ENCODE peak calls at places on chromosomes 7 and 10, in nine cellular contexts. R is neural progenitor cell, Z is spleen, O is prostate gland, V is A549, K is AG04450, C is ascending aorta, M is fibroblast of lung, S is Peyer's patch. N is an unnamed sample. For H3K9me3, the result is how much of the 10 kb centered on the place peaks cover.

GRCh38 chr7:155764432-155764798 is 47.8 kb downstream of the SHH start:
- DNase-seq in R (no peak), Z (no peak), O (no peak), V (no peak), K (no peak), C (no peak), M (no peak), S (no peak), N (no peak)

GRCh38 chr10:132168571-132169030 is 18.1 kb upstream of the DPYSL4 start:
- DNase-seq in R (no peak), Z (no peak), O (no peak), V (no peak), K (no peak), C (no peak), M (no peak), S (no peak), N (no peak)

GRCh38 chr7:1710936-1711335 is 40.9 kb downstream of the ELFN1 start:
- DNase-seq in R (no peak), Z (peak), O (no peak), V (no peak), K (no peak), C (no peak), M (no peak), S (peak), N (no peak)

GRCh38 chr7:98945852-98946251 is 67.5 kb downstream of the TRRAP start:
- DNase-seq in R (no peak), Z (no peak), O (no peak), V (no peak), K (no peak), C (no peak), M (no peak), S (no peak), N (no peak)

GRCh38 chr7:155483868-155484325 is 26.0 kb downstream of the EN2 start:
- DNase-seq in R (no peak), Z (no peak), O (no peak), V (no peak), K (no peak), C (peak), M (no peak), S (no peak), N (no peak)

GRCh38 chr10:24695452-24695851 is 28.2 kb downstream of the ARHGAP21 start:
- DNase-seq in R (no peak), Z (no peak), O (no peak), V (no peak), K (no peak), C (no peak), M (no peak), S (no peak), N (no peak)

GRCh38 chr10:102230264-102230860 is 4.3 kb downstream of the ELOVL3 start:
- DNase-seq in R (peak), Z (peak), O (peak), V (peak), K (no peak), C (peak), M (peak), S (peak), N (peak)

GRCh38 chr10:97149065-97149680 is 36.6 kb downstream of the SLIT1 start:
- DNase-seq in R (peak), Z (no peak), O (no peak), V (no peak), K (no peak), C (no peak), M (no peak), S (no peak), N (peak)

GRCh38 chr10:113252650-113253560 is 299.9 kb upstream of the HABP2 start:
- DNase-seq in R (peak), Z (no peak), O (no peak), V (no peak), K (no peak), C (peak), M (no peak), S (no peak), N (no peak)

GRCh38 chr10:71623986-71624291 is 95.6 kb downstream of the C10orf105 start:
- DNase-seq in R (peak), Z (no peak), O (no peak), V (no peak), K (no peak), C (no peak), M (no peak), S (no peak), N (no peak)

GRCh38 chr7:154783281-154783909 is 219.5 kb downstream of the PAXIP1 start:
- DNase-seq in R (no peak), Z (no peak), O (no peak), V (no peak), K (no peak), C (no peak), M (no peak), S (no peak), N (no peak)

GRCh38 chr7:47511698-47512370 is 70.1 kb downstream of the TNS3 start:
- DNase-seq in R (no peak), Z (peak), O (no peak), V (no peak), K (no peak), C (no peak), M (no peak), S (no peak), N (no peak)

GRCh38 chr10:126525326-126525725 is 137.0 kb upstream of the ADAM12 start:
- DNase-seq in R (peak), Z (no peak), O (no peak), V (no peak), K (no peak), C (no peak), M (no peak), S (no peak), N (no peak)

GRCh38 chr7:37558320-37558719 is 109.7 kb upstream of the ELMO1 start:
- DNase-seq in R (no peak), Z (no peak), O (no peak), V (no peak), K (no peak), C (no peak), M (no peak), S (no peak), N (no peak)

GRCh38 chr7:102273749-102274712 is 12.6 kb upstream of the SH2B2 start:
- DNase-seq in R (no peak), Z (no peak), O (no peak), V (peak), K (peak), C (no peak), M (peak), S (peak), N (no peak)

GRCh38 chr10:58781873-58782488 is 269.3 kb downstream of the BICC1 start:
- DNase-seq in R (peak), Z (no peak), O (peak), V (peak), K (no peak), C (no peak), M (peak), S (no peak), N (peak)

GRCh38 chr10:124436191-124436638 is 13.6 kb downstream of the NKX1-2 start:
- DNase-seq in R (no peak), Z (no peak), O (no peak), V (no peak), K (no peak), C (no peak), M (peak), S (no peak), N (peak)

GRCh38 chr10:82136103-82136502 is 261.1 kb downstream of the NRG3 start:
- DNase-seq in R (no peak), Z (no peak), O (no peak), V (no peak), K (no peak), C (no peak), M (no peak), S (no peak), N (no peak)
- H3K9me3 ChIP-seq in R (under half), Z (under half), O (under half), V (under half), K (under half), C (under half), M (under half), S (under half), N (under half)

GRCh38 chr10:21534611-21535493 is 820 bp downstream of the MLLT10 start:
- DNase-seq in R (peak), Z (peak), O (peak), V (peak), K (no peak), C (peak), M (peak), S (peak), N (peak)
- H3K4me3 ChIP-seq in R (peak), Z (peak), O (peak), V (peak), K (peak), C (peak), M (peak), S (peak), N (peak)

DNA sequence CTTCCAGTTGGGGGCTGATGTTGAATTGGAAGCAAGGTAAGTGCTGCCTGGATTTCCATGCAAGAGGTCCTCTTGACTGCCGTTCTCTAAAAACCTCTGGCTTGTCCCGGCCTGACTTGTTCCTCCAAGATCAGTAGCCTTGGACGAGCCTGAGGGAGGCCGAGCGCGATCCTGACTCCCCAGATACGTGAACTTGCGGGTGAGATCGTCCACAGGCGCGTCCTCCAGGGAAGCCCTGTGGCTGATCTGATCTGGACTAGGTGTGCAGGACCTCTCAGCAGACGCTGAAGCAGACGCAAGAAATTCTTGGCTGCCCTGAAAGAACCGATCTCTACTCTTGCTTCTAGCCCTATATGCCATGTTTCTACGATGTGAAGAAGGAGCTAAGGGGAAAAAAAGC is 29.7 kb downstream of the ZC3HAV1 start:
- DNase-seq in R (no peak), Z (no peak), O (no peak), V (no peak), K (no peak), C (no peak), M (no peak), S (no peak), N (no peak)
- TF ChIP-seq CTCF in R (no peak), Z (no peak), O (no peak), V (no peak), K (no peak), C (no peak), M (no peak), S (no peak), N (no peak)

DNA sequence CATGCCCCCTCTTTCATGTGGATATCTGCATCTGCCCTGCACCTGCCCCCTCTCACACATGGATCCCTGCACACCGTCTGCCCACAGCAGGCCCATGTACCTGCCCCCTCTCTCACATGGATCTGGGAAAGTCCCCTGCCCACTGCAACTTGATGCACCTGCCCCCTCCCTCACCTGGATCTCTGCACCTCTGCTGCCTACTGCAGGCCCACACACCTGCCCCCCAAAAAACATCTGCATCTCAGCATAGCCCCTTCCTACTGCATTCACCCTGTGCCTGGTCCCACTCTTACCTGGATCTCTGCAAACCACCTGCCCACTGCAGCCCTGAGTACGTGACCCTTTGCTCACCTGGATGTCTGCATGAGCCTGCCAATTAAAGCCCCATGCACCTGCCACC is 479.8 kb downstream of the PTPRN2 start:
- DNase-seq in R (no peak), Z (no peak), O (no peak), V (no peak), K (no peak), C (no peak), M (no peak), S (no peak), N (no peak)
- H3K9me3 ChIP-seq in R (under half), Z (under half), O (under half), V (under half), K (half or more), C (under half), M (under half), S (under half), N (under half)

GRCh38 chr7:21338728-21339164 is 89.1 kb upstream of the SP4 start:
- DNase-seq in R (no peak), Z (no peak), O (no peak), V (no peak), K (no peak), C (no peak), M (no peak), S (no peak), N (no peak)
- H3K4me3 ChIP-seq in R (no peak), Z (no peak), O (no peak), V (no peak), K (no peak), C (no peak), M (no peak), S (no peak), N (no peak)

DNA sequence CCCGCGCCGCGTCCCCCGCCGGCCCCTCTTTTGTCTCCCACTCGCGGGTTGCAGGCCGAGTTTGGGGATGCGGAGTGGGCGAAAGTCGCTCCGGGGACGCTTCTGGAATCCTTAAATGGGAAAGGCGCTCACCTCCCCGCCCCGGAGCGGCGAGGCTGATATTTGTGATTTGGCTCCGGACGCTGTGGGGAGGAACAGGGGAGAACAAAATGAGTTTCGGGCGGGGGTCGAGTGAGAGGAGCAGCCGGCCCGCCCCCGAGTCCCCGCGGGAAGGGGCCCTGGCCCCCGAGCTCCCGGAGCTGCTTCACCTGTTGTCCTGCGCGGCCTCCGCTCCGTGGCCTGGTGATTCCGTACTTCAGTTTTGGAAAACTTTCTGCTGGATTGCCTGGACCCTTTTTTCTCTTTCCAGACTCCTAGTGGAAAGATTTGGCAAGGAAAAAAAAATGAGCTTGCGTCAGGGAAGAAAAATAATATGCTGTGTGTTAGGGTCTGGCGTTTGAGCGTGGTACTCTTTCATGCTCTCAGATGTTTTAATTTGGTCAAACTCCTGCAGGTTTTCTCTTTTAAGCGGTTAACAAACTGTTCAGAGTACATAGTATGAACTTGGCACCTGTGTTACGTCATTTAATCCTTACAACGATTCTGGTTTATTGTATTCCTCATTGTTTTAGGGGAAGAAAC is 831 bp downstream of the BMPR1A start:
- DNase-seq in R (peak), Z (peak), O (peak), V (peak), K (no peak), C (peak), M (peak), S (peak), N (peak)
- TF ChIP-seq CTCF in R (peak), Z (no peak), O (no peak), V (no peak), K (peak), C (peak), M (peak), S (peak), N (peak)

GRCh38 chr10:76469675-76470074 is 1038.3 kb downstream of the LRMDA start:
- DNase-seq in R (no peak), Z (no peak), O (no peak), V (no peak), K (no peak), C (no peak), M (no peak), S (no peak), N (no peak)
- H3K9me3 ChIP-seq in R (under half), Z (under half), O (under half), V (under half), K (under half), C (under half), M (under half), S (under half), N (under half)

GRCh38 chr10:59991661-59992060 is 85.3 kb upstream of the CCDC6 start:
- DNase-seq in R (peak), Z (no peak), O (peak), V (peak), K (no peak), C (no peak), M (peak), S (peak), N (no peak)
- H3K4me3 ChIP-seq in R (no peak), Z (no peak), O (no peak), V (no peak), K (no peak), C (no peak), M (no peak), S (no peak), N (no peak)

DNA sequence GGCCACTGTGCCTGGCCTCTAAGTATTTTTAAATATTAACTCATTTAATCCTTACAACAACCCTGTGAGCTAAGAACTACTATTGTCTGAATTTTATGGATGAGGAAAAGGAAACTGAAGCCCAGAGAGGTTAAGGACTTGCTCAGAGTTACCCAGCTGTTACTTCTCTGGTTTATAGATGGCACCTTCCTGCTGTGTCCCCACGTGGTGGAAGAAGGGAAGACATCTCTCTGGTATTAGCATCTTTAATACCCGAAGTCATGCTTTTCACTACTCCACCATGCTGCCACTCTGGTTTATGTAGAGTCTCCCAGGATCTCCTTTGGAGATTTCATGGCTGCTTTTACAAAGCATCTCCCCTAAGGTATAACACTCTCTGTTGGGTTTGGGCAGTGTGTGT is 105.5 kb upstream of the MKLN1 start:
- DNase-seq in R (no peak), Z (no peak), O (no peak), V (no peak), K (no peak), C (peak), M (no peak), S (no peak), N (peak)
- TF ChIP-seq CTCF in R (no peak), Z (no peak), O (no peak), V (no peak), K (no peak), C (no peak), M (no peak), S (no peak), N (peak)

N was measured in A673.